ENCODE peak calls at places on chromosomes 6 and 20, in seven cellular contexts. E, Y, U, D, Z, B and Q are unnamed samples.

GRCh38 chr6:26240157-26240980 is 124.6 kb upstream of the BTN3A2 start:
- DNase-seq in E (peak; percentile 70), Y (peak; percentile 64), U (no peak), D (peak; percentile 80), Z (peak; percentile 72), B (no peak), Q (no peak)

GRCh38 chr20:1911536-1911935 is 16.3 kb downstream of the SIRPA start:
- DNase-seq in E (no peak), Y (no peak), U (no peak), D (no peak), Z (no peak), B (no peak), Q (no peak)

GRCh38 chr20:730005-730404 is 38.3 kb downstream of the SLC52A3 start:
- DNase-seq in E (no peak), Y (no peak), U (no peak), D (no peak), Z (no peak), B (no peak), Q (no peak)

GRCh38 chr6:30645989-30646388 is 944 bp upstream of the C6orf136 start:
- DNase-seq in E (no peak), Y (no peak), U (no peak), D (no peak), Z (no peak), B (no peak), Q (no peak)

GRCh38 chr6:161542581-161542980 is 268.7 kb upstream of the AGPAT4 start:
- DNase-seq in E (no peak), Y (no peak), U (no peak), D (no peak), Z (no peak), B (no peak), Q (no peak)

GRCh38 chr6:4134841-4135664 is at the start of gene ECI2:
- DNase-seq in E (peak; percentile 48), Y (peak; percentile 64), U (peak; percentile 54), D (no peak), Z (no peak), B (peak; percentile 68), Q (no peak)

GRCh38 chr6:155340464-155341129 is 26.3 kb upstream of the TFB1M start:
- DNase-seq in E (peak; percentile 78), Y (no peak), U (peak; percentile 23), D (peak; percentile 23), Z (peak; percentile 79), B (no peak), Q (no peak)

GRCh38 chr20:38084425-38084951 is 50.9 kb downstream of the RPRD1B start:
- DNase-seq in E (peak; percentile 91), Y (no peak), U (no peak), D (peak; percentile 46), Z (no peak), B (no peak), Q (no peak)

GRCh38 chr20:51062065-51062464 is 39.2 kb upstream of the KCNG1 start:
- DNase-seq in E (no peak), Y (no peak), U (no peak), D (no peak), Z (peak; percentile 8), B (no peak), Q (no peak)

GRCh38 chr20:57656821-57657536 is 36.8 kb upstream of the ZBP1 start:
- DNase-seq in E (no peak), Y (no peak), U (peak; percentile 2), D (no peak), Z (no peak), B (peak; percentile 25), Q (no peak)

GRCh38 chr20:44858959-44859358 is 26.5 kb upstream of the YWHAB start:
- DNase-seq in E (no peak), Y (no peak), U (no peak), D (no peak), Z (peak; percentile 14), B (no peak), Q (no peak)

GRCh38 chr6:36852481-36853147 is 13.4 kb upstream of the CPNE5 start:
- DNase-seq in E (peak; percentile 86), Y (no peak), U (no peak), D (no peak), Z (peak; percentile 86), B (no peak), Q (no peak)
- TF ChIP-seq CTCF in E (peak; percentile 45), Y (no peak), U (no peak), D (no peak), Z (peak; percentile 20), B (no peak), Q (no peak)

GRCh38 chr6:103273048-103273447 is 1586.7 kb downstream of the HACE1 start:
- DNase-seq in E (no peak), Y (no peak), U (no peak), D (no peak), Z (no peak), B (no peak), Q (no peak)
- TF ChIP-seq CTCF in E (peak; percentile 21), Y (no peak), U (peak; percentile 31), D (no peak), Z (no peak), B (peak; percentile 20), Q (peak; percentile 59)

DNA sequence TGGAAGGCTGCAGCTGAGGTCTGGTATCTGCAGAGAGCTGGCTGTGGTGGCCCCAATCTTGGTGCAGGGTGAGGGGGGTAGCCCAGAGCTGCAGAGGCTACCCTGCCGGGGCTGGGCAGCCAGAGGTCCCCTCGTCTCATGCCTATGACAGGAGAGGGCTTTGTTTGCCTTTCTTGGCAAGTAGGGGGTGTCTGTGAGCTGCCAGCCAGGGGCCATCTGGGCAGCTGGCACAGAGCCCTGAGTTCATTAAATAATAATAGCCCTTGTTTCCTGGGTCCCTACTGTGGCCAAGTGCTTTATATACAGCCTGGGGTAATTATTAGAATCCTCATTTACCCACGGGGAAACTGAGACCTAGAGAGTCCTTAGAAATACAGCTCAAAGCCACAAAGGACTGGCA is 66.6 kb downstream of the EZR start:
- DNase-seq in E (no peak), Y (no peak), U (peak; percentile 70), D (no peak), Z (peak; percentile 30), B (no peak), Q (no peak)
- TF ChIP-seq CTCF in E (no peak), Y (no peak), U (peak; percentile 23), D (peak; percentile 11), Z (peak; percentile 6), B (no peak), Q (no peak)

GRCh38 chr6:31652925-31653724 is 664 bp upstream of the BAG6 start:
- DNase-seq in E (peak; percentile 84), Y (peak; percentile 94), U (no peak), D (no peak), Z (no peak), B (no peak), Q (no peak)
- TF ChIP-seq CTCF in E (no peak), Y (no peak), U (no peak), D (peak; percentile 9), Z (no peak), B (no peak), Q (no peak)

GRCh38 chr6:164286021-164286420 is 871.5 kb downstream of the QKI start:
- DNase-seq in E (no peak), Y (no peak), U (no peak), D (no peak), Z (peak; percentile 26), B (no peak), Q (no peak)
- TF ChIP-seq CTCF in E (no peak), Y (no peak), U (no peak), D (no peak), Z (no peak), B (no peak), Q (no peak)

DNA sequence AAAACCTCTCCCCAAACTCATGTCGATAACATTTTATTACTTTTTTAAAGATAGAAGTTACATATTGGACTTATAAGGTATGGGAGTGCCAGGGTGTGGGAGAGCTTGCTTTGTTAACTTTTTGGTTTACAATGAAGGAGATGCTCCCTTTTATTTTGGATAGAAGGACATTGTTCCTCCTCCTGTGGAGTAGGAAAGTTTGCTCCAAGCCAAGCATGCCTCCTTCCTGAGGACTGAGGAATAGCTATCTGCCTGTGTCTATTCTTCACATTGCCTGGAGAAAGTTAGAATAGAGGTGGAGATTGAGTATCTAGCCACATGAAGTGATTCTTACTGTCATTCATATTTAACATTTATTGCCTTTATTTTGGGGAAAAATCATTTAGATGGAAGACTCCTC is 71.9 kb downstream of the EYA4 start:
- DNase-seq in E (no peak), Y (no peak), U (no peak), D (no peak), Z (no peak), B (no peak), Q (no peak)
- TF ChIP-seq CTCF in E (no peak), Y (no peak), U (no peak), D (no peak), Z (no peak), B (no peak), Q (no peak)

DNA sequence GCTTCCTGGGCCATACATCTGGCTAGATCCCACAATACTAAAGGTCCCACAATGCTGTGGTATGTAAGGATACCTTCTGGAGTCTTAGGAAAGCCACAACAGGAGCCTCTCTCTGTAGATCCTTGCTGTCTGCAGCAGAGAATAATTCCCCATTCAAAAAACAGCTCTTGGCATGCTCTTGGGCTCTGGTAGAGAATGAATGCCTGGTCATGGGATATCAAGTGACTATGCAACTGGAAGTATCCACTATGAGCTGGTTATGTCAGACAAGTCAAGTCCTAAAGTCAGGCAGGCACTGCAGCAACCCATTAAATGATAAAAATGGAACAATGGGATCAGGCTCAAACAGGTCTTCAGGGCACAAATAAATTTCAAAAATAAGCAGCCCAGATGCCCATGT is 4.4 kb downstream of the AK9 start:
- DNase-seq in E (no peak), Y (no peak), U (no peak), D (no peak), Z (peak; percentile 44), B (no peak), Q (no peak)
- TF ChIP-seq CTCF in E (no peak), Y (no peak), U (no peak), D (no peak), Z (no peak), B (no peak), Q (no peak)

GRCh38 chr6:169420912-169421543 is 167.4 kb upstream of the THBS2 start:
- DNase-seq in E (peak; percentile 23), Y (no peak), U (no peak), D (no peak), Z (peak; percentile 19), B (no peak), Q (peak; percentile 34)
- TF ChIP-seq CTCF in E (peak; percentile 79), Y (no peak), U (no peak), D (peak; percentile 26), Z (peak; percentile 26), B (peak; percentile 69), Q (peak; percentile 69)

DNA sequence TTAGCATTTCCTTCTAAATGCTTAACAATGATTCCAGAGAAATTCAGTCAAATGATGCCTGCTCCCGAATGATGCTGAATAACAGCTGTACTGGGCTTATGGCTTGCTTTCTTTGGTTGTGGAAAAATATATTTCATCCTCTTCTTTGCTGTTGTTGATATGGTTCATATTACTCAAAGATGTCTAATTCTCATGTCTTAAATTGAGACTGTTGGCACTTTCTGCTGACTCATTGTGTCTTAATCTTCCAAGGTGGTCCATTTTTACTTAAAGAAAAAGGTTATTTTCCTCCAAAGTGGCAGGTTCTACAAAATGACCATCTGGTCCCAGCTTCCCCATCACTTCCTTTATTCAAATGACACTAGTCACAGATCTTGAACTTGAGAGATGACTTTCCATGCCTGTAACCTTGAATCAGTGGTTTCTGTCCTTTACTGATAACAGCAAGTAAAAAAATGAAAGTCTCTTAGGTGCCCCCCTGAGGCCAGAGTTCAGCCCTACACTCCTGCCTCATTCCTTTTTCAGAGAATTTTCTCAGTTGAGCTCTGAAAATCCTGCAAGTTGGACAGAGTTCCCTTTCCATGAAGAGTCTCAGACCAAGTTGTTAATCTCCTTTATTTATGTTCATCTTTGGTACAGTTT is 6.9 kb downstream of the SNAP25 start:
- DNase-seq in E (no peak), Y (no peak), U (no peak), D (no peak), Z (peak; percentile 28), B (no peak), Q (no peak)
- TF ChIP-seq CTCF in E (peak; percentile 27), Y (no peak), U (no peak), D (peak; percentile 30), Z (peak; percentile 37), B (no peak), Q (peak; percentile 44)